ENCODE peak calls at places on chromosomes 5 and 9, in ten cellular contexts. L is coronary artery; B is hepatocyte; R is activated CD4-positive, alpha-beta T cell treated with anti-CD3 and anti-CD28 coated beads, Interleukin-2, amount 50 U/mL, for 4 hours; A is SIG-M5; Y is adrenal gland; N is NCI-H345; Z is C1 segment of cervical spinal cord; V is WTC11; E is tibial nerve. U is an unnamed sample.

GRCh38 chr5:55521903-55522302 is 12.9 kb downstream of the PLPP1 start:
- DNase-seq in L (no peak), B (peak), R (no peak), A (no peak), Y (no peak), N (no peak), Z (no peak), V (no peak), E (no peak), U (no peak)

GRCh38 chr5:60196382-60197113 is 303.0 kb upstream of the PDE4D start:
- DNase-seq in L (no peak), B (peak), R (no peak), A (no peak), Y (peak), N (no peak), Z (no peak), V (no peak), E (peak), U (peak)

GRCh38 chr9:18906656-18907395 is 126.2 kb downstream of the SAXO1 start:
- DNase-seq in L (no peak), B (peak), R (no peak), A (no peak), Y (no peak), N (no peak), Z (no peak), V (no peak), E (no peak), U (peak)

GRCh38 chr5:159786901-159787691 is 129.2 kb upstream of the ADRA1B start:
- DNase-seq in L (no peak), B (peak), R (no peak), A (no peak), Y (no peak), N (no peak), Z (no peak), V (no peak), E (peak), U (no peak)

GRCh38 chr9:27383524-27383923 is 86.6 kb upstream of the EQTN start:
- DNase-seq in L (no peak), B (no peak), R (no peak), A (no peak), Y (no peak), N (peak), Z (no peak), V (no peak), E (no peak), U (no peak)

GRCh38 chr5:14064841-14065240 is 78.3 kb upstream of the TRIO start:
- DNase-seq in L (no peak), B (no peak), R (no peak), A (no peak), Y (no peak), N (no peak), Z (no peak), V (no peak), E (no peak), U (peak)

GRCh38 chr5:116942622-116943021 is 368.0 kb upstream of the SEMA6A start:
- DNase-seq in L (no peak), B (peak), R (no peak), A (no peak), Y (no peak), N (no peak), Z (no peak), V (no peak), E (no peak), U (no peak)

GRCh38 chr9:121860744-121861143 is 209.3 kb downstream of the DAB2IP start:
- DNase-seq in L (peak), B (no peak), R (no peak), A (no peak), Y (no peak), N (no peak), Z (no peak), V (no peak), E (no peak), U (peak)

GRCh38 chr9:111691686-111692329 is 30.4 kb downstream of the GNG10 start:
- DNase-seq in L (no peak), B (peak), R (no peak), A (no peak), Y (no peak), N (no peak), Z (no peak), V (no peak), E (no peak), U (peak)

GRCh38 chr9:134895849-134896833 is 15.5 kb downstream of the FCN2 start:
- DNase-seq in L (peak), B (peak), R (no peak), A (no peak), Y (peak), N (peak), Z (no peak), V (no peak), E (peak), U (peak)

GRCh38 chr9:135514342-135515082 is 6.7 kb upstream of the LCN1 start:
- DNase-seq in L (peak), B (no peak), R (no peak), A (no peak), Y (peak), N (no peak), Z (no peak), V (peak), E (no peak), U (no peak)

GRCh38 chr9:113350937-113351336 is 1.6 kb downstream of the BSPRY start:
- DNase-seq in L (no peak), B (no peak), R (no peak), A (no peak), Y (no peak), N (no peak), Z (no peak), V (no peak), E (no peak), U (no peak)

GRCh38 chr9:98341157-98342102 is 86.0 kb upstream of the TBC1D2 start:
- DNase-seq in L (no peak), B (no peak), R (no peak), A (no peak), Y (no peak), N (no peak), Z (no peak), V (no peak), E (no peak), U (no peak)

GRCh38 chr9:104073098-104073769 is 20.9 kb upstream of the SMC2 start:
- DNase-seq in L (no peak), B (no peak), R (no peak), A (no peak), Y (no peak), N (no peak), Z (no peak), V (no peak), E (no peak), U (no peak)

GRCh38 chr5:74233571-74233970 is 407.0 kb downstream of the ENC1 start:
- DNase-seq in L (no peak), B (no peak), R (no peak), A (no peak), Y (no peak), N (no peak), Z (no peak), V (no peak), E (no peak), U (peak)

GRCh38 chr5:139658928-139659667 is 10.9 kb downstream of the CXXC5 start:
- DNase-seq in L (peak), B (peak), R (no peak), A (no peak), Y (peak), N (no peak), Z (no peak), V (no peak), E (no peak), U (peak)

GRCh38 chr9:8978334-8978733 is 1178.8 kb upstream of the DMAC1 start:
- DNase-seq in L (no peak), B (no peak), R (no peak), A (no peak), Y (no peak), N (no peak), Z (no peak), V (no peak), E (no peak), U (no peak)

GRCh38 chr5:137649228-137649890 is 86.5 kb downstream of the KLHL3 start:
- DNase-seq in L (no peak), B (peak), R (no peak), A (no peak), Y (no peak), N (peak), Z (no peak), V (no peak), E (no peak), U (no peak)

GRCh38 chr9:84573098-84573497 is 96.4 kb upstream of the NTRK2 start:
- DNase-seq in L (no peak), B (peak), R (no peak), A (no peak), Y (no peak), N (no peak), Z (no peak), V (peak), E (no peak), U (no peak)

GRCh38 chr9:4147476-4148214 is 152.2 kb downstream of the GLIS3 start:
- DNase-seq in L (no peak), B (peak), R (no peak), A (no peak), Y (no peak), N (no peak), Z (peak), V (no peak), E (no peak), U (no peak)

GRCh38 chr5:179530069-179530998 is 20.0 kb upstream of the RUFY1 start:
- DNase-seq in L (no peak), B (peak), R (peak), A (no peak), Y (peak), N (no peak), Z (peak), V (peak), E (no peak), U (no peak)

GRCh38 chr9:99266136-99267023 is 44.3 kb downstream of the SEC61B start:
- DNase-seq in L (no peak), B (peak), R (peak), A (no peak), Y (peak), N (peak), Z (peak), V (peak), E (peak), U (peak)

GRCh38 chr5:176339304-176339703 is 22.3 kb downstream of the KIAA1191 start:
- DNase-seq in L (no peak), B (no peak), R (no peak), A (no peak), Y (no peak), N (no peak), Z (no peak), V (no peak), E (no peak), U (no peak)